ENCODE peak calls at places on chromosomes 7 and 10, in four cellular contexts. One of them, this sample, is unnamed.

GRCh38 chr10:26733750-26734568 is 36.5 kb downstream of the PDSS1 start:
- DNase-seq in HepG2: peak
- DNase-seq in H1: no peak
- DNase-seq in K562: no peak
- DNase-seq in this sample: no peak

GRCh38 chr7:128948312-128948973 is 10.7 kb downstream of the IRF5 start:
- DNase-seq in HepG2: no peak
- DNase-seq in K562: no peak
- DNase-seq in H1: no peak
- DNase-seq in this sample: no peak

GRCh38 chr10:86655173-86655540 is 810 bp downstream of the OPN4 start:
- DNase-seq in HepG2: no peak
- DNase-seq in K562: no peak
- DNase-seq in H1: no peak
- DNase-seq in this sample: no peak

GRCh38 chr10:21978191-21978862 is 25.2 kb downstream of the DNAJC1 start:
- DNase-seq in HepG2: no peak
- DNase-seq in K562: no peak
- DNase-seq in H1: no peak
- DNase-seq in this sample: no peak

GRCh38 chr10:90530526-90530925 is 327.3 kb downstream of the HTR7 start:
- DNase-seq in K562: no peak
- DNase-seq in HepG2: no peak
- DNase-seq in H1: no peak
- DNase-seq in this sample: no peak

GRCh38 chr7:28662236-28662635 is 249.9 kb downstream of the CREB5 start:
- DNase-seq in H1: no peak
- DNase-seq in K562: no peak
- DNase-seq in HepG2: no peak
- DNase-seq in this sample: no peak

GRCh38 chr7:29119538-29119937 is 26.8 kb downstream of the CPVL start:
- DNase-seq in HepG2: no peak
- DNase-seq in H1: no peak
- DNase-seq in K562: no peak
- DNase-seq in this sample: no peak

GRCh38 chr10:133528296-133528844 is 1.2 kb downstream of the CYP2E1 start:
- DNase-seq in HepG2: no peak
- DNase-seq in H1: no peak
- DNase-seq in K562: no peak
- DNase-seq in this sample: no peak

GRCh38 chr7:150317748-150318444 is 5.3 kb upstream of the LRRC61 start:
- DNase-seq in K562: peak
- DNase-seq in H1: no peak
- DNase-seq in HepG2: no peak
- DNase-seq in this sample: no peak
- TF ChIP-seq FOSL1 in K562: peak
- TF ChIP-seq FOSL1 in H1: no peak
- TF ChIP-seq FOSL1 in HepG2: no peak
- TF ChIP-seq FOSL1 in this sample: no peak

GRCh38 chr7:137295925-137296324 is 47.6 kb downstream of the PTN start:
- DNase-seq in HepG2: no peak
- DNase-seq in K562: no peak
- DNase-seq in H1: no peak
- DNase-seq in this sample: no peak
- TF ChIP-seq ZNF274 in HepG2: no peak
- TF ChIP-seq ZNF274 in K562: no peak
- TF ChIP-seq ZNF274 in H1: no peak
- TF ChIP-seq ZNF274 in this sample: no peak

DNA sequence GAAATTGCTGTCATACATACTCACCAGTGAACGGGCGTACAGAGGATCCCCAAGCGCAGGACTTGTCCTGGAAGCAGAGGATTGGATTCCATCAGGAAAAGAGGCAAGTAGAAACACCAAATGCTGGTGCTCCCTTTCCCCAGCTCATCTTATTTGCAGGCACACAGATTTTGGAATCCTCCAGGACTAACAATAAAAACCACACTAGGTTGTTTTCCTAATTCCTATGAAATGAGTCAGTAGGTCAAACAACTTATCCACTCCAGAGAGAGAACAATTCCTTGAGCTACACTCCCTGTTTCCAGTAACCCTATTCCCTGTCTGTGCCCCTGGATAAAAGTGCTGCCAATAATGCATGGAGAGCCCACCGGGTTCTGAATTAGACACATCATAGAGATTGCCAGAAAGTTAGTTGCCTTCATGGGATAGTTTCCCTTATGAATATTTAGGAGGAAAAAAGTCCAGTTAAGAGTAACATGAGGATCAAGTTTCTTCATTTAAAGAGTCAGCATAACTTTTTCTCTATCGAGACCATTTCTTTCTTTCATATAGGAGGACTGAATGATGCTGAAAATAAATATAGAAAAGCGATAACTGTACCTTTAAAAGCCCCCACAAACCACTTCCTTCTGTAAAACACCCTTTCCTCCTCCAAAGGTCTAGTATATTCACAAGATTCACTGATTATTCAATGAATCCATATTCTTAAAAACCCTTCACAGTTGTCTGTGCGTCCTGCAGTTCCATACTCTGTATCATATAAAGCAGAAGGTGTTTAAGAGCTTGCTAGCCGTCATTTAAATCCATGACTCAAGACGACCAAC is 178.3 kb upstream of the KLF14 start:
- DNase-seq in H1: no peak
- DNase-seq in K562: no peak
- DNase-seq in HepG2: peak
- DNase-seq in this sample: no peak
- TF ChIP-seq POLR2A in H1: no peak
- TF ChIP-seq POLR2A in K562: no peak
- TF ChIP-seq POLR2A in HepG2: peak
- TF ChIP-seq POLR2A in this sample: no peak

DNA sequence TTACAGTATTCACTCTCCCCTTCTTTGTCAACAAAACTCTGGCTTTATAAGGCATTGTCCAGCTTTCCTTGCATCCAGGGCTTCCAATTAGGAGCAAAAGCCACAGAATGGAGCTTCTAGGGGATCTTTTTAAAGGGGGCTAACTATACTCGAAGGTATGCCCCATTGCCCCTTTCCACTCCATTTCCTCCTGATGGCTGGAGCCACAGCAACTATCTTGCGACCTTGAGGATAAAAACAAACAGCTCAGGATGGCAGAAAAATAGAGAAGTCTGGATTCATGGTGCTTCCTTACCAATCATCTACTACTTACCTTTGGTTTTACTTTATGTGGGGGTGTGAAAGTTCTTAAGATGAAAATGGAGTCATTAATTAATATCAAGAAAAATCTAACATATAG is 206.3 kb upstream of the PODXL start:
- DNase-seq in HepG2: no peak
- DNase-seq in K562: no peak
- DNase-seq in H1: no peak
- DNase-seq in this sample: no peak
- TF ChIP-seq FOSL1 in HepG2: no peak
- TF ChIP-seq FOSL1 in K562: no peak
- TF ChIP-seq FOSL1 in H1: no peak
- TF ChIP-seq FOSL1 in this sample: no peak

GRCh38 chr10:70756710-70757360 is 28.3 kb downstream of the TBATA start:
- DNase-seq in K562: no peak
- DNase-seq in H1: no peak
- DNase-seq in HepG2: no peak
- DNase-seq in this sample: no peak
- TF ChIP-seq ZNF274 in K562: no peak
- TF ChIP-seq ZNF274 in H1: no peak
- TF ChIP-seq ZNF274 in HepG2: no peak
- TF ChIP-seq ZNF274 in this sample: no peak

DNA sequence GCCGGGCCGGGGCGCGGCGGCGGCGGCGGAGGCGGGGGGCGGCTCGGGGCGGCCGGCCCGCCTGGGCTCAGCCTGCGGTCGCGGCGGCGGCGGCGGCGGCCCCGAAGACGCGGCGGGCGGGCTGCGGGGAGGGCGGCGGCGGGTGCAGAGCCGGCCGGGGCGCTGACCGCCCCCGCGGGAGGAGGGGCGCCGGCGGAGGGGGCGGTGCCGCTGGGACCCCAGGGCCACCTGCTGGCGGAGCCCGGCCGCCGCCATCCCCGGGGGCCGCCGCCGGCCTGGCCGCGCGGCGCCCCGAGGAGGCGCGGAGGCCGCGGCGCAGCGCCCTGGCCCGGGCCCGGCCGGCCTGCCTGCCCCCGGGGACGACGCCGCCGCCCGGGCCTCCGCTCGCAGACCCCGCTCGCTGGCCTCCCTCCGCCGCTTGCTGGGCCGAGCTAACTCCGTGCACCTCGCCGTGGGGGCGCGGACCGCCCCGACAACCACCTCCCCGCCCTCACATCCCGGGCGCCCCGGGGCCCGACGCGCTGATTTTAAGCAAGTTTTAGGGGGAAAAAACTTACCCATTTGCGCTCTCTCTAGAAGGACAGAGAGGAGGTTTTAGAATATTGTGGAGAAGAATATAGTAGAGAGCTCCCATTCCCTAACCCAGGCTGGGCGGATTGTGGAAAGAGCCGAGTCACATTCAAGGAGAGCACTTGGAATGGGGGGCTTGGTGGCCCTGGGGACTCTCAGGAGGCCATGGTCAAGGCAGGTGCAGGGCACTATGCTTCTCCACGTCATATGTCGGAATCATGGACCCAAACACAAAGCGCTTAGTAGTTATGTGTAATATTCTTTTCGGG is at the start of gene BEND7:
- DNase-seq in HepG2: no peak
- DNase-seq in K562: peak
- DNase-seq in H1: peak
- DNase-seq in this sample: no peak
- TF ChIP-seq POLR2A in HepG2: no peak
- TF ChIP-seq POLR2A in K562: no peak
- TF ChIP-seq POLR2A in H1: no peak
- TF ChIP-seq POLR2A in this sample: no peak

GRCh38 chr7:255038-255435 is 34.9 kb upstream of the FOXL3 start:
- DNase-seq in H1: no peak
- DNase-seq in K562: no peak
- DNase-seq in HepG2: no peak
- DNase-seq in this sample: no peak
- TF ChIP-seq FOSL1 in H1: no peak
- TF ChIP-seq FOSL1 in K562: no peak
- TF ChIP-seq FOSL1 in HepG2: no peak
- TF ChIP-seq FOSL1 in this sample: no peak

This sample was measured in HCT116.